ENCODE peak calls at places on chromosomes 5 and 9, in four cellular contexts. One of them, this sample, is unnamed.

GRCh38 chr5:111262815-111263214 is 38.6 kb downstream of the CAMK4 start:
- DNase-seq in GM12891: no peak
- DNase-seq in GM12878: no peak
- DNase-seq in K562: no peak
- DNase-seq in this sample: no peak

GRCh38 chr5:133754575-133755169 is 142.3 kb upstream of the FSTL4 start:
- DNase-seq in GM12891: peak; percentile 13
- DNase-seq in GM12878: peak; percentile 11
- DNase-seq in K562: peak; percentile 48
- DNase-seq in this sample: no peak

GRCh38 chr5:138659561-138659960 is 84.4 kb upstream of the HSPA9 start:
- DNase-seq in K562: no peak
- DNase-seq in GM12891: no peak
- DNase-seq in GM12878: no peak
- DNase-seq in this sample: no peak

GRCh38 chr9:35908484-35909125 is 685 bp upstream of the SPAAR start:
- DNase-seq in K562: no peak
- DNase-seq in GM12891: no peak
- DNase-seq in GM12878: no peak
- DNase-seq in this sample: no peak

GRCh38 chr9:81035171-81035570 is 654.2 kb downstream of the TLE1 start:
- DNase-seq in GM12878: no peak
- DNase-seq in K562: no peak
- DNase-seq in GM12891: no peak
- DNase-seq in this sample: no peak

GRCh38 chr5:148615644-148616283 is 38.6 kb downstream of the HTR4 start:
- DNase-seq in GM12891: no peak
- DNase-seq in GM12878: no peak
- DNase-seq in K562: no peak
- DNase-seq in this sample: no peak

GRCh38 chr5:150289551-150290390 is at the start of gene CAMK2A:
- DNase-seq in K562: peak; percentile 29
- DNase-seq in GM12878: no peak
- DNase-seq in GM12891: no peak
- DNase-seq in this sample: no peak

GRCh38 chr9:125758986-125759811 is 12.0 kb downstream of the PBX3 start:
- DNase-seq in GM12878: no peak
- DNase-seq in GM12891: no peak
- DNase-seq in K562: no peak
- DNase-seq in this sample: peak; percentile 87

GRCh38 chr5:17355585-17356346 is 138.3 kb downstream of the BASP1 start:
- DNase-seq in K562: no peak
- DNase-seq in GM12891: no peak
- DNase-seq in GM12878: no peak
- DNase-seq in this sample: no peak

GRCh38 chr9:123929177-123929869 is 603 bp downstream of the DENND1A start:
- DNase-seq in GM12891: no peak
- DNase-seq in K562: peak; percentile 49
- DNase-seq in GM12878: no peak
- DNase-seq in this sample: no peak

GRCh38 chr9:27367175-27367798 is 70.3 kb upstream of the EQTN start:
- DNase-seq in GM12891: no peak
- DNase-seq in K562: no peak
- DNase-seq in GM12878: peak; percentile 64
- DNase-seq in this sample: no peak

GRCh38 chr5:160458971-160459800 is 37.5 kb downstream of the PTTG1 start:
- DNase-seq in GM12878: peak; percentile 92
- DNase-seq in K562: no peak
- DNase-seq in GM12891: no peak
- DNase-seq in this sample: no peak

GRCh38 chr5:3931976-3932375 is 336.3 kb downstream of the IRX1 start:
- DNase-seq in K562: no peak
- DNase-seq in GM12878: no peak
- DNase-seq in GM12891: no peak
- DNase-seq in this sample: no peak

GRCh38 chr9:2469681-2470141 is 151.9 kb upstream of the VLDLR start:
- DNase-seq in GM12878: peak; percentile 7
- DNase-seq in GM12891: no peak
- DNase-seq in K562: no peak
- DNase-seq in this sample: peak; percentile 4

GRCh38 chr5:72366324-72366976 is 46.3 kb downstream of the PTCD2 start:
- DNase-seq in GM12878: peak; percentile 43
- DNase-seq in GM12891: no peak
- DNase-seq in K562: peak; percentile 80
- DNase-seq in this sample: peak; percentile 45

GRCh38 chr9:97397220-97397619 is 14.7 kb upstream of the TDRD7 start:
- DNase-seq in GM12891: no peak
- DNase-seq in GM12878: peak; percentile 66
- DNase-seq in K562: no peak
- DNase-seq in this sample: no peak

GRCh38 chr5:60945760-60946253 is 802 bp downstream of the NDUFAF2 start:
- DNase-seq in K562: peak; percentile 48
- DNase-seq in GM12891: no peak
- DNase-seq in GM12878: peak; percentile 11
- DNase-seq in this sample: no peak

GRCh38 chr5:123439616-123440153 is 16.5 kb upstream of the CEP120 start:
- DNase-seq in GM12891: no peak
- DNase-seq in GM12878: no peak
- DNase-seq in K562: no peak
- DNase-seq in this sample: no peak

DNA sequence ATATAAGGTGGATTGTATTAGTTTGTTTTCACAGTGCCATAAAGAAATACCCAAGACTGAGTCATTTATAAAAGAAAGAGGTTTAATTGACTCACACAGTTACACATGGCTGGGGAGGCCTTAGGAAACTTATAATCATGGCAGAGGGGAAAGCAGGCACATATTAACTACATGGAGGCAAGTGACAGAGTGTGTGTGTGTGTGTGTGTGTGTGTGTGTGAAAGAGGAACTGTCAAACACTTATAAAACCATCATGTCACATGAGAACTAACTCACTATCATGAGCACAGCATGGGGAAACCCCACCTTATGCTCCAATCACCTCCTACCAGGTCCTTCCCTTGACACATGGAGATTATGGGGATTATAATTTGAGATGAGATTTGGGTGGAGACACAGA is 118.6 kb downstream of the SPEF2 start:
- DNase-seq in K562: no peak
- DNase-seq in GM12878: no peak
- DNase-seq in GM12891: no peak
- DNase-seq in this sample: peak; percentile 3
- TF ChIP-seq SPI1 in K562: no peak
- TF ChIP-seq SPI1 in GM12878: peak; percentile 56
- TF ChIP-seq SPI1 in GM12891: peak; percentile 61
- TF ChIP-seq SPI1 in this sample: peak; percentile 40

DNA sequence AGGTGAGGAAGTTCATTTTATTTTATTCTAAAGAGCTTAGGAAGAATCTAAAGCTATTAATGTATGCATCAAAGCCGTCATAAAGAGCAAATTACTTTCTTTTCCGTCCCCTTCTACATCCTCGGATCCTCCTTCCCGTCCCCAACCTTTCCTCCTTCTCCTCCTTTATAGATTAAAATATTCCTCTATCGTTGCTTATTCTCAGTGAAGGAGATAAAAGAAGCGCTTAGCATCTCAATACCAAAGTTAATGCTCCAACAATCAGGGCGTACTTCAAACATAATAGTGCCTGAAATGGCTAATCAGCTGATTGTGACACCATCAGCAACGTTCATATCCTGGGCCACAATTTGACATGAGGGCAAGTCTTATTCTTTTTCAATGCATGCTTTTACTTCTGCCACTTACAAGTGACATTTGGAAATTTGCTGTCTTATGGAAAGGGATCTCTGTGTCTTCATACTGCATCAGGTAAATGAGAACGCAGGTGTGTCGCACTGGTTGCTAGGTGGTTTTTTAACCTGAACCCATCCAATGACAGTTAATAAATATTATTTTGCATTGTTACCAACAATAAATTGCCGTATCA is 975 bp downstream of the ADAMTS16 start:
- DNase-seq in GM12878: no peak
- DNase-seq in K562: no peak
- DNase-seq in GM12891: no peak
- DNase-seq in this sample: no peak
- TF ChIP-seq SPI1 in GM12878: no peak
- TF ChIP-seq SPI1 in K562: no peak
- TF ChIP-seq SPI1 in GM12891: no peak
- TF ChIP-seq SPI1 in this sample: no peak

GRCh38 chr5:169590602-169591001 is 7.0 kb downstream of the SPDL1 start:
- DNase-seq in GM12891: no peak
- DNase-seq in GM12878: no peak
- DNase-seq in K562: no peak
- DNase-seq in this sample: no peak

GRCh38 chr5:169595172-169595820 is 11.7 kb downstream of the SPDL1 start:
- DNase-seq in K562: no peak
- DNase-seq in GM12878: no peak
- DNase-seq in GM12891: no peak
- DNase-seq in this sample: no peak

GRCh38 chr5:169592937-169593650 is 9.5 kb downstream of the SPDL1 start:
- DNase-seq in GM12891: no peak
- DNase-seq in GM12878: no peak
- DNase-seq in K562: no peak
- DNase-seq in this sample: no peak

DNA sequence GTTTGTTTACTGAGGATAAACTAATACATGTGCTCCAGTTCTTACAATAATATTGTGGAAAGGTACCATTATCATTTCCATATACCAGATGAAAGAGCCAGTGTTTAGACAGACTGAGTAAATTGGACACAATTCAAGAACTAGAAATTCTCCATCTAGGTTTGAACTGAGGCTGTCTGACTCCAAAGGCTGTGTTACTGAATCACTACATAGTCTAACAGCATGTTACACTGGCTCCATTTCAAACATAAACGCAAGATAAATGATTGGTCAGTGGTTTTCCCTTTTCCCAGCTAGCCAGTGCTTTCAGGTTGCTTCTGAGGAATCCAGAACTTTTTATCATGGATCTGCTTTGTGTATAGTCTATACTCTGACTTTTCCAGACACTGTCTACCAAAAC is 8.1 kb downstream of the SPDL1 start:
- DNase-seq in GM12878: no peak
- DNase-seq in GM12891: no peak
- DNase-seq in K562: no peak
- DNase-seq in this sample: no peak
- TF ChIP-seq SPI1 in GM12878: no peak
- TF ChIP-seq SPI1 in GM12891: no peak
- TF ChIP-seq SPI1 in K562: no peak
- TF ChIP-seq SPI1 in this sample: no peak

GRCh38 chr5:169013846-169014245 is 287.1 kb downstream of the SLIT3 start:
- DNase-seq in K562: no peak
- DNase-seq in GM12891: no peak
- DNase-seq in GM12878: no peak
- DNase-seq in this sample: no peak
- TF ChIP-seq SPI1 in K562: no peak
- TF ChIP-seq SPI1 in GM12891: no peak
- TF ChIP-seq SPI1 in GM12878: no peak
- TF ChIP-seq SPI1 in this sample: no peak

GRCh38 chr5:135451581-135452360 is at the start of gene TIFAB:
- DNase-seq in GM12878: no peak
- DNase-seq in GM12891: no peak
- DNase-seq in K562: no peak
- DNase-seq in this sample: no peak

GRCh38 chr5:135450328-135450727 is 1.8 kb downstream of the TIFAB start:
- DNase-seq in GM12891: no peak
- DNase-seq in GM12878: no peak
- DNase-seq in K562: no peak
- DNase-seq in this sample: no peak

GRCh38 chr5:135453613-135454012 is 1.5 kb upstream of the TIFAB start:
- DNase-seq in K562: no peak
- DNase-seq in GM12878: no peak
- DNase-seq in GM12891: no peak
- DNase-seq in this sample: no peak

GRCh38 chr5:135450957-135451356 is 1.2 kb downstream of the TIFAB start:
- DNase-seq in K562: no peak
- DNase-seq in GM12878: no peak
- DNase-seq in GM12891: no peak
- DNase-seq in this sample: no peak

DNA sequence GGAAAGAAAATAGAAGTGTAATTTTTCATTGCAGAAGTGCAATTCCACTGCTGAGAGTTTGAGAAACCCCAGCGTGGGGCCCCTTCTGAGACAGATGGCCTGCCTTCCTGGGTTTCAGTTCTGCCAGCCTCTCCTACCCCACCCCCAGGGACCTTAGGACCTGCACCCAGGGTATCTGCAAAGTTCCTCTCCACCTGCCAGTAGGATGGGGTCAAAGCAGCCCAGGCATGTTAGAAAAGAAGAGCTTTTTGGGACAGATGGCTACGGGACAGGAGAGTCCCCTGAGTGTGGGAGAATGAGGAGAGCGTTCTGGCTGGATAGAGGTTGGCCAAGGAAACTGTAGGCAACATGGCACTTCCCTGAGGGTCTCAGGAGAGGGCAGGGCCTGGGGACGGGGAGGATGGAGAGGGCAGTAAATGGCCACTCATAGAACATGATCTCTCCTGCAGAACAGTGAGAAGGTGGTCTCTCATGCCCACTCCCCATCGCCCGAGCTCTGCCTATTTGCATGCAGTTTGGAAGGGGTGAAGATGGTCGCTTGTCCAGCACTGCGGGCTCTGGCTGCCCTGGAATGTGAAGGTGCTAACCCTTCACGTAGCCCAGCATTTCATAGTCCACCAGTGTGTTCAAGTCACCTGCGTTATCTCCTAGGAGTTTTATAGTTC is 347 bp upstream of the TIFAB start:
- DNase-seq in GM12878: no peak
- DNase-seq in GM12891: no peak
- DNase-seq in K562: no peak
- DNase-seq in this sample: peak; percentile 9
- TF ChIP-seq SPI1 in GM12878: no peak
- TF ChIP-seq SPI1 in GM12891: no peak
- TF ChIP-seq SPI1 in K562: no peak
- TF ChIP-seq SPI1 in this sample: no peak

DNA sequence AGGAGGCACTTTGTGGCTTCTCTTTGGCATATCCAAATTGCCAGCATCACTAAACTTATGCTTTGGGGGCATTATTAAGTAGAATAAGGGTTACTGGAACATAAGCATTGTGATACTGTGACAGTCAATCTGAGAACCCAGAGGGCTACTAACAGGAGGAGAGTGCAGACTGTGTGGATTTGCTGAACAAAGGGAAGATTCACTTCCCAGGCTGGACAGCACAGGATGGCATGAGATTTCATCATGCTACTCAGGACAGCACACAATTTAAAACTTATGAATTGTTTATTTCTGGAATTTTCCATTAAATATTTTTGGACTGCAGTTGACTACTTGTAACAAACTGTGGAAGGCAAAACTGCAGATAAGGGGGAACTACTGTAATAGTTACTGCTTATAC is 212.5 kb downstream of the TMC1 start:
- DNase-seq in GM12891: no peak
- DNase-seq in GM12878: no peak
- DNase-seq in K562: no peak
- DNase-seq in this sample: no peak
- TF ChIP-seq SPI1 in GM12891: no peak
- TF ChIP-seq SPI1 in GM12878: no peak
- TF ChIP-seq SPI1 in K562: no peak
- TF ChIP-seq SPI1 in this sample: no peak

GRCh38 chr9:85703398-85703797 is 38.4 kb downstream of the AGTPBP1 start:
- DNase-seq in K562: no peak
- DNase-seq in GM12891: no peak
- DNase-seq in GM12878: no peak
- DNase-seq in this sample: no peak
- TF ChIP-seq SPI1 in K562: no peak
- TF ChIP-seq SPI1 in GM12891: no peak
- TF ChIP-seq SPI1 in GM12878: no peak
- TF ChIP-seq SPI1 in this sample: no peak